ENCODE peak calls at places on chromosomes 12 and 14, in nine cellular contexts. L is fibroblast of the aortic adventitia; Z is GM06990; G is PC-3; E is lower lobe of right lung; J is uterus; B is CD8-positive, alpha-beta T cell; K is astrocyte; S is adrenal gland. W is an unnamed sample.

GRCh38 chr14:93648440-93649168 is 139.7 kb downstream of the PRIMA1 start:
- DNase-seq in G (peak), K (no peak), L (peak), J (no peak), S (no peak), E (no peak), Z (no peak), B (no peak), W (no peak)

GRCh38 chr14:59107819-59108218 is 80.6 kb upstream of the DAAM1 start:
- DNase-seq in B (no peak), K (no peak), J (no peak), S (no peak), L (no peak), Z (no peak), G (no peak), E (no peak), W (no peak)

GRCh38 chr12:45168976-45169375 is 46.9 kb upstream of the ANO6 start:
- DNase-seq in Z (no peak), G (no peak), L (no peak), K (no peak), E (no peak), B (no peak), J (no peak), S (no peak), W (no peak)

GRCh38 chr14:31937730-31938346 is 139.3 kb upstream of the ARHGAP5 start:
- DNase-seq in E (no peak), Z (peak), B (no peak), S (peak), J (peak), G (peak), L (peak), K (peak), W (no peak)

GRCh38 chr12:62379026-62379722 is 87.5 kb upstream of the MON2 start:
- DNase-seq in S (no peak), J (no peak), G (no peak), B (no peak), K (peak), L (peak), E (no peak), Z (no peak), W (no peak)

GRCh38 chr12:108857158-108857407 is 300 bp downstream of the SSH1 start:
- DNase-seq in E (peak), K (no peak), L (no peak), J (no peak), B (no peak), Z (no peak), S (no peak), G (no peak), W (peak)

GRCh38 chr14:67487937-67488893 is at the start of gene TMEM229B:
- DNase-seq in B (peak), K (no peak), G (no peak), J (no peak), L (no peak), Z (peak), E (peak), S (peak), W (peak)

GRCh38 chr12:57216931-57217871 is 607 bp downstream of the NXPH4 start:
- DNase-seq in B (peak), J (no peak), L (peak), S (no peak), K (no peak), G (peak), E (no peak), Z (no peak), W (no peak)

GRCh38 chr12:104562763-104563162 is 106.0 kb downstream of the CHST11 start:
- DNase-seq in J (no peak), E (no peak), S (no peak), G (no peak), K (no peak), B (no peak), Z (no peak), L (no peak), W (no peak)

GRCh38 chr12:109947511-109947910 is 47.4 kb downstream of the TCHP start:
- DNase-seq in E (no peak), G (no peak), S (no peak), Z (no peak), K (peak), B (no peak), J (no peak), L (peak), W (no peak)

GRCh38 chr14:73739174-73739898 is 25.2 kb upstream of the PNMA1 start:
- DNase-seq in K (no peak), L (no peak), B (no peak), S (no peak), G (no peak), J (no peak), E (no peak), Z (no peak), W (no peak)

DNA sequence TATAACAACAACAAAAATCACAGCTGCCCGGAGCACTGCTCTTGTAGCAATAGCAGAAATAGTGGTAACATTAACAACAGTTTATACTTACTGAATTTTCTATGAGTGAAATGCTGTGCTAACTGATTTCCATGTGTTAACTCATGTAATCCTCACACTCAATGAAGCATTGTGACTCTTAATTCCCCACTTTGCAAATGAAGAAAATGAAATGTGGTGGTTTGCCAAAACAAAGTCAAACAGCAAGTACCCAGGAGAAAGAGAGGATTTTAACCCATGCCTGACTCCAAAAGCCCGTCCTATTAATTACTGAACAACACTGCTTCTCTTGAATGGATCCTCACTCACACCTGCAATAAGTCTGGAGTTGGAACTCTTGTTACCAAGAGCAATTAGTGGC is 123.5 kb downstream of the MED13L start:
- DNase-seq in J (no peak), S (no peak), G (no peak), E (no peak), L (no peak), B (no peak), Z (no peak), K (no peak), W (no peak)
- H3K4me3 ChIP-seq in J (no peak), S (no peak), G (no peak), E (no peak), L (no peak), B (no peak), Z (no peak), K (no peak), W (no peak)

GRCh38 chr12:12719496-12719895 is 2.3 kb downstream of the CDKN1B start:
- DNase-seq in L (peak), B (no peak), G (peak), E (no peak), K (no peak), J (no peak), Z (no peak), S (no peak), W (no peak)
- H3K4me3 ChIP-seq in L (peak), B (peak), G (peak), E (peak), K (peak), J (peak), Z (peak), S (peak), W (peak)

DNA sequence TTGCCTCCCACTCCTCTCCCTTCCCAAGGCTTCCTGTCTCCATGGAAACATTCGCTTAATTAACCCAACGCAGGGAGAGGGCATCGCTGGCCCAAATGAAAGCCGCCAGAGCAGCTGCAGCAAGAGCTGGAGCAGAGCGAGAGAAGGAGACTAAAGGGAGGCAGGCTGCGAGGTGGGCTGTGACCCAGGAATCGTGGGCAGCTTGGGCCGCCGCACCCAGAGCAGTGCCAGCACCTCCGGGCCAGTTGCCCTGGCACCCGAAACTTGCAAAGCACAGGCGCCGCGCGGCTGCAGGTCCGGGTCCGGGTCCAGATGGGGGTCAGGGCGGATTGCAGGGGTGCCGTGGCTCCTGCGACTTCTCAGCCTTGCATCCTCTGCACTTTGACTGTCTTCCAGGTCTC is 43.4 kb upstream of the PTPRQ start:
- DNase-seq in B (no peak), K (peak), E (no peak), S (no peak), L (no peak), Z (peak), G (no peak), J (no peak), W (no peak)
- H3K4me3 ChIP-seq in B (no peak), K (peak), E (peak), S (no peak), L (peak), Z (no peak), G (no peak), J (no peak), W (no peak)

GRCh38 chr12:4119157-4119761 is 154.3 kb upstream of the CCND2 start:
- DNase-seq in K (no peak), Z (peak), S (no peak), B (no peak), J (no peak), G (no peak), L (no peak), E (no peak), W (no peak)

GRCh38 chr12:4118017-4118510 is 155.5 kb upstream of the CCND2 start:
- DNase-seq in E (peak), Z (peak), G (no peak), K (peak), L (peak), J (no peak), B (no peak), S (peak), W (peak)

GRCh38 chr12:4118601-4119156 is 154.9 kb upstream of the CCND2 start:
- DNase-seq in B (no peak), G (no peak), K (no peak), L (no peak), E (no peak), J (no peak), Z (peak), S (no peak), W (no peak)

GRCh38 chr12:4116251-4117111 is 157.1 kb upstream of the CCND2 start:
- DNase-seq in S (no peak), Z (no peak), L (peak), B (no peak), G (no peak), J (no peak), K (peak), E (no peak), W (no peak)

DNA sequence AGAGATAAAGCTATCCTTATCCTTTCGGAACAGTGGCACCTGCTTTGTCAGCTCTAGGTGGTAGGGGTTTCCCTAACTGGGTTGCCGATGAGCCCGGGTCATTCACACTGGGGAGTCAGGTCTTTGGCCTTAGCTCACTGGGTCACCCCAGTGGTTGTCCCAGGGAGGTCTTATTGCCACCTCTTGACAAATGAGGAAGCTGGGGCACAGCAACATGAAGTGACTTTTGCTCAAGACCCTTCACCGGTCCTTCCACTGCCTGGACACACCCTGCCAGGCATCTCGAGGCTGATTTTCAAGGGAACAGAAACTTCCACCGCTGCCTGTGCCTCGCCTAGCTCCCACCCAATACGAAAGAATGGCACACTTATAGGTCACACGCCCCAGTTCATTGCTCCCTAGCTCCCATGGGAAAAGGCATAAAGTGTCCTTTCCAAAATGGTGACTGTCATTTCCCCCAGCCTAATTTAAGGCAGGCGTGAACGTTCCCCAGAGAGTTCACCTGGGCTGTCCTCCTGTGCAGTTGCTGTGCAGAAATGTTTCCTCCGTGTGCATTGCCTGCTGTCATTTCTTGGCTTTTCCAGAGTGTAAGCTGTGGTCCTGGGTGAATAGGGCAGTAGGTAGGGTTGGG is 156.1 kb upstream of the CCND2 start:
- DNase-seq in J (no peak), B (no peak), L (no peak), Z (no peak), K (no peak), S (no peak), E (no peak), G (no peak), W (no peak)
- H3K4me3 ChIP-seq in J (no peak), B (no peak), L (no peak), Z (peak), K (no peak), S (no peak), E (no peak), G (no peak), W (no peak)